ENCODE peak calls at places on chromosomes 7 and 10, in five cellular contexts. V is Panc1, W is spleen, P is stomach, X is suprapubic skin. Z is an unnamed sample.
A peak's percentile ranks its signal among the peaks of the same experiment; 100 is the strongest.

GRCh38 chr7:16850772-16851466 is 30.9 kb downstream of the AGR3 start:
- DNase-seq in W (peak; percentile 82), P (no peak), X (no peak), V (no peak), Z (no peak)

GRCh38 chr10:62543981-62544380 is 169.8 kb downstream of the ZNF365 start:
- DNase-seq in X (no peak), P (no peak), W (no peak), V (no peak), Z (no peak)

GRCh38 chr10:131080571-131080970 is 230.9 kb downstream of the TCERG1L start:
- DNase-seq in P (no peak), V (no peak), X (peak; percentile 13), W (no peak), Z (no peak)

GRCh38 chr7:155591055-155591750 is 44.8 kb upstream of the CNPY1 start:
- DNase-seq in V (no peak), X (peak; percentile 58), W (no peak), P (no peak), Z (no peak)

GRCh38 chr7:75654855-75655254 is 83.9 kb downstream of the HIP1 start:
- DNase-seq in W (no peak), V (no peak), P (peak; percentile 44), X (no peak), Z (no peak)

GRCh38 chr7:159027091-159027802 is 117.4 kb downstream of the VIPR2 start:
- DNase-seq in W (no peak), P (no peak), V (no peak), X (peak; percentile 49), Z (no peak)

GRCh38 chr10:43037942-43038782 is 38.7 kb upstream of the RET start:
- DNase-seq in W (no peak), X (peak; percentile 69), V (no peak), P (no peak), Z (peak; percentile 68)

GRCh38 chr10:125407000-125407502 is 246.7 kb upstream of the CTBP2 start:
- DNase-seq in P (peak; percentile 47), X (no peak), W (no peak), V (no peak), Z (no peak)

GRCh38 chr10:21399392-21400015 is 126.0 kb downstream of the SKIDA1 start:
- DNase-seq in P (no peak), X (no peak), W (no peak), V (no peak), Z (no peak)

GRCh38 chr10:17474595-17474994 is 20.2 kb upstream of the ST8SIA6 start:
- DNase-seq in P (no peak), X (no peak), W (no peak), V (no peak), Z (no peak)

GRCh38 chr7:51069411-51070083 is 247.1 kb downstream of the COBL start:
- DNase-seq in X (no peak), V (no peak), P (no peak), W (no peak), Z (peak; percentile 79)

GRCh38 chr10:21230219-21230618 is 295.3 kb downstream of the SKIDA1 start:
- DNase-seq in X (no peak), V (no peak), P (no peak), W (no peak), Z (no peak)

GRCh38 chr7:3537210-3537875 is 236.3 kb downstream of the SDK1 start:
- DNase-seq in W (no peak), P (no peak), V (no peak), X (no peak), Z (peak; percentile 72)

GRCh38 chr10:116744163-116744788 is 1.9 kb upstream of the HSPA12A start:
- DNase-seq in X (no peak), V (no peak), P (no peak), W (no peak), Z (no peak)

GRCh38 chr7:34759477-34760125 is 101.6 kb downstream of the NPSR1 start:
- DNase-seq in V (peak; percentile 53), P (no peak), X (no peak), W (no peak), Z (no peak)

GRCh38 chr7:2309889-2310331 is 4.3 kb downstream of the SNX8 start:
- DNase-seq in V (no peak), X (no peak), P (no peak), W (no peak), Z (no peak)

GRCh38 chr10:10785627-10786333 is 231.9 kb upstream of the CELF2 start:
- DNase-seq in V (no peak), X (no peak), W (no peak), P (no peak), Z (no peak)

GRCh38 chr10:79093658-79094411 is 25.1 kb downstream of the ZMIZ1 start:
- DNase-seq in W (no peak), X (no peak), V (no peak), P (peak; percentile 92), Z (no peak)

GRCh38 chr7:99984593-99984992 is 8.8 kb upstream of the AZGP1 start:
- DNase-seq in W (peak; percentile 7), V (no peak), P (no peak), X (no peak), Z (no peak)

GRCh38 chr7:137816696-137817320 is 30.0 kb downstream of the DGKI start:
- DNase-seq in P (no peak), W (no peak), X (no peak), V (no peak), Z (no peak)

GRCh38 chr10:128730922-128731321 is 604.7 kb upstream of the MKI67 start:
- DNase-seq in X (no peak), W (no peak), V (no peak), P (no peak), Z (no peak)

GRCh38 chr10:77636286-77636966 is 1.2 kb downstream of the KCNMA1 start:
- DNase-seq in W (no peak), X (no peak), P (no peak), V (no peak), Z (no peak)

GRCh38 chr10:95242581-95243317 is 48.1 kb downstream of the PDLIM1 start:
- DNase-seq in V (no peak), P (peak; percentile 61), X (no peak), W (peak; percentile 18), Z (peak; percentile 80)

GRCh38 chr10:79073784-79074432 is 5.1 kb downstream of the ZMIZ1 start:
- DNase-seq in X (no peak), V (no peak), W (no peak), P (peak; percentile 62), Z (no peak)

GRCh38 chr7:29243777-29244655 is 49.4 kb downstream of the CHN2 start:
- DNase-seq in W (no peak), V (no peak), X (no peak), P (no peak), Z (no peak)

GRCh38 chr7:138768251-138768650 is 29.5 kb upstream of the TMEM213 start:
- DNase-seq in V (no peak), P (no peak), W (no peak), X (no peak), Z (no peak)

GRCh38 chr10:78577673-78578072 is 491.1 kb upstream of the ZMIZ1 start:
- DNase-seq in X (no peak), V (no peak), W (no peak), P (no peak), Z (no peak)

GRCh38 chr7:70608229-70608628 is 523.7 kb upstream of the GALNT17 start:
- DNase-seq in X (no peak), W (no peak), P (no peak), V (no peak), Z (no peak)

GRCh38 chr7:17936321-17936720 is 4.0 kb downstream of the SNX13 start:
- DNase-seq in X (no peak), P (no peak), W (no peak), V (no peak), Z (no peak)
- H3K4me1 ChIP-seq in X (peaks cover 44% of the 10 kb centered on the region), P (peaks cover 74% of the 10 kb centered on the region), W (peaks cover 54% of the 10 kb centered on the region), V (peaks cover 14% of the 10 kb centered on the region), Z (peaks cover 64% of the 10 kb centered on the region)

DNA sequence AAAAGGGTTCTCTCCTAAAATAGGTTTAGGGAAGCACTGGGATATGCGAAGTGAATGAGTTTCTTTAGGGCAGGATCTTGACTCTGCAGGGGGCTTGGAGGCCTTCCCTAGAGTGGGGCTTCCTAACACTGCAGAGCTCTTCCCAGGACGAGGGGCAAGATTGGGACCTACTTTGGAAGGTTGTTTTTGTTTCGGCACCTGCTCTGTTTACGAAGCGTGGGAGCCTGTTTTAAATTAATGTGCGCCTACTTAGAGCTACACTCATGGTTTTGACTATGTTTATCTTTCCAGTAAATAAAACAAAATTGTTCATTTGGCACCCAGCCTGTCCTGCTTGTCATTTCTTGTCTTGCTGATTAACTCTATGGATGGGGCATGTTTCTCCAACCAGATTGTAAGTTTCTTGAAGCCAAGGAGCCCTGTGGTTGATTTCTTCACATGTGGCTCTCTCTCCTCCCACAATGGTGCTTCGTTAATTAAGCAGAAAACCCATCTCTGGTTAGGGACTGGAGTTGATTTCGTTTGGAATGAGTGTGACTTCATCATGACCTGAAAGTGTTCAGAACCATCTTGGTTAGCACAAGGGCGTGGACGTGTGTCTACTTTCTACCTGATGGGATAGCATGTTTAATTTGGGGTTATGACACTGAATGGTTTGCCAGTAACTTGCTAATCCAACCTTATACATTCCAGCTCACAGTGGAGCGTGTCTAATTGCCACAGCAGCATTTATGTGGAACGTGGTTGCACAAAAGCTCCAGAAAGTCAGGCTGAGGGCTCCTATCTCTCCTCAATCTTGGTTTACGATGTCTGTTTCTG is 98.1 kb downstream of the TCF7L2 start:
- DNase-seq in P (no peak), X (no peak), W (no peak), V (no peak), Z (no peak)
- TF ChIP-seq POLR2AphosphoS5 in P (no peak), X (no peak), W (no peak), V (no peak), Z (no peak)

GRCh38 chr10:122374246-122374858 is at the start of gene PLEKHA1:
- DNase-seq in W (peak; percentile 98), V (peak; percentile 70), P (peak; percentile 96), X (peak; percentile 95), Z (peak; percentile 98)

GRCh38 chr10:122374859-122375721 is 582 bp downstream of the PLEKHA1 start:
- DNase-seq in X (no peak), W (peak; percentile 92), V (no peak), P (peak; percentile 67), Z (no peak)

GRCh38 chr10:122376364-122376961 is 2.0 kb downstream of the PLEKHA1 start:
- DNase-seq in P (no peak), X (no peak), V (no peak), W (no peak), Z (no peak)

GRCh38 chr10:122373713-122374112 is 795 bp upstream of the PLEKHA1 start:
- DNase-seq in W (no peak), P (no peak), V (no peak), X (no peak), Z (no peak)

DNA sequence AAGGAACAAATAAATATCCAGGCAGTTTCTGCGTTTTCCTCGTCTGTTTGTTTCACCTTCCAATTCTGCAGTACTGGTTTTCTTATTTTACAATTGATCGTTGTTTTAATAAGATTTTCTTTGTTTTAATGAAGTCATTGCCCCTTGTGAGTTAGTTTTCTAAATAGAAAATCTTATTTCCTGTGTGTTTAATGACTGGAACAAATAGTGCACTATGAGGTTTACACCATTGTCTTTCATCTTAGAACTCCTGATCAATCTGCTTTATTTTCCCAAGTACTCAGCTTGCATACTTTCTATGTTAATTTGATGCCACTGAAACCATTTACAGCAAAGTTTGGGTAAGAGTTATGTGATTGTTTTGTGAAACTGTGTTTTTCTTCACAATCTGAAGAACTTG is 1.3 kb downstream of the PLEKHA1 start:
- DNase-seq in V (no peak), W (no peak), P (no peak), X (no peak), Z (no peak)
- H3K4me1 ChIP-seq in V (peaks cover 26% of the 10 kb centered on the region), W (peaks cover 11% of the 10 kb centered on the region), P (peaks cover 44% of the 10 kb centered on the region), X (peaks cover 57% of the 10 kb centered on the region), Z (peaks cover 35% of the 10 kb centered on the region)

DNA sequence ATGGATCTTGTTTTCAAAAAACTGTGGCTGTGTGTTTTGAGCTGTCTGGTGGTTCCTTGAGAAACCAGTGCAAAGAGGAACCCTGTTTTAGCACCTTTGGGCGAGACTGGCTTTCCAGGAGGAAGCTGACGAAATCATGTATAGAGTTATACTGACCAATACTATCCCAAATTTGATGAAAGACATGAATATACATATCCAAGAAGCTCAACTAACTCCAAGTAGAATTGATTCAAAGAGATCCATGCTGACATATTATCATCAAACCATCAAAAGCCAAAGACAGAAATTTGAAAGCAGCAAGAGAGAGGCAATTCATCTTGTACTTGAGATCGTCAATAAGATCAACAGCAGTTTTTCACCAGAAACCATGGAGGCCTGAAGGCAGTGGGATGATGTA is 610.7 kb downstream of the DNAJB6 start:
- DNase-seq in X (no peak), P (no peak), W (no peak), V (no peak), Z (no peak)
- TF ChIP-seq POLR2AphosphoS5 in X (no peak), P (no peak), W (no peak), V (no peak), Z (no peak)

Z was measured in esophagus muscularis mucosa.